ENCODE peak calls at places on chromosomes 3 and 15, in six cellular contexts. N, K, W, T, P and O are unnamed samples.

GRCh38 chr3:129560931-129561594 is 18.1 kb downstream of the H1-8 start:
- DNase-seq in N (peak), K (peak), W (no peak), T (peak), P (peak), O (peak)

GRCh38 chr3:53721187-53721946 is 124.9 kb downstream of the CHDH start:
- DNase-seq in N (peak), K (no peak), W (no peak), T (no peak), P (no peak), O (no peak)

GRCh38 chr15:64284037-64284436 is 71.9 kb downstream of the CSNK1G1 start:
- DNase-seq in N (peak), K (no peak), W (no peak), T (no peak), P (no peak), O (no peak)

GRCh38 chr3:178625053-178625600 is 88.9 kb downstream of the KCNMB2 start:
- DNase-seq in N (no peak), K (no peak), W (no peak), T (no peak), P (no peak), O (no peak)

GRCh38 chr15:49255966-49256759 is 86.1 kb downstream of the GALK2 start:
- DNase-seq in N (peak), K (no peak), W (no peak), T (no peak), P (no peak), O (no peak)

GRCh38 chr3:45187597-45188210 is 38.4 kb downstream of the TMEM158 start:
- DNase-seq in N (no peak), K (no peak), W (no peak), T (no peak), P (no peak), O (no peak)

GRCh38 chr15:25860885-25861866 is 2.0 kb downstream of the ATP10A start:
- DNase-seq in N (no peak), K (no peak), W (no peak), T (no peak), P (no peak), O (no peak)

GRCh38 chr3:30611613-30612421 is 5.4 kb downstream of the TGFBR2 start:
- DNase-seq in N (peak), K (no peak), W (no peak), T (no peak), P (no peak), O (no peak)

GRCh38 chr3:62433396-62433795 is 60.0 kb upstream of the FEZF2 start:
- DNase-seq in N (no peak), K (no peak), W (no peak), T (no peak), P (no peak), O (no peak)

GRCh38 chr3:120039642-120040610 is 54.3 kb downstream of the GSK3B start:
- DNase-seq in N (no peak), K (no peak), W (no peak), T (no peak), P (no peak), O (no peak)

GRCh38 chr3:150265305-150265704 is 142.8 kb upstream of the TSC22D2 start:
- DNase-seq in N (no peak), K (no peak), W (no peak), T (no peak), P (no peak), O (no peak)

GRCh38 chr3:70744536-70744935 is 432.1 kb upstream of the MDFIC2 start:
- DNase-seq in N (no peak), K (no peak), W (no peak), T (no peak), P (peak), O (no peak)

GRCh38 chr3:179788996-179789395 is 136.2 kb downstream of the USP13 start:
- DNase-seq in N (no peak), K (no peak), W (no peak), T (no peak), P (no peak), O (no peak)

GRCh38 chr15:98809273-98809672 is 160.9 kb downstream of the IGF1R start:
- DNase-seq in N (no peak), K (no peak), W (no peak), T (no peak), P (no peak), O (no peak)

GRCh38 chr15:73686781-73687256 is 2.6 kb downstream of the CD276 start:
- DNase-seq in N (peak), K (no peak), W (peak), T (no peak), P (peak), O (no peak)

GRCh38 chr3:115537669-115538068 is 85.6 kb upstream of the GAP43 start:
- DNase-seq in N (no peak), K (no peak), W (no peak), T (no peak), P (no peak), O (no peak)

GRCh38 chr15:74252291-74253080 is 16.4 kb downstream of the CCDC33 start:
- DNase-seq in N (peak), K (peak), W (no peak), T (no peak), P (no peak), O (peak)

GRCh38 chr3:156787926-156788663 is 38.1 kb upstream of the LEKR1 start:
- DNase-seq in N (peak), K (no peak), W (peak), T (no peak), P (peak), O (peak)

GRCh38 chr15:37220949-37221670 is 120.8 kb upstream of the MEIS2 start:
- DNase-seq in N (no peak), K (no peak), W (no peak), T (no peak), P (no peak), O (no peak)

GRCh38 chr3:69379661-69380060 is 6.2 kb downstream of the FRMD4B start:
- DNase-seq in N (no peak), K (no peak), W (no peak), T (no peak), P (no peak), O (no peak)

GRCh38 chr3:12959838-12960378 is 113.3 kb downstream of the IQSEC1 start:
- DNase-seq in N (no peak), K (no peak), W (peak), T (peak), P (peak), O (no peak)

GRCh38 chr3:14358426-14359211 is 43.8 kb upstream of the SLC6A6 start:
- DNase-seq in N (peak), K (no peak), W (no peak), T (peak), P (no peak), O (peak)

GRCh38 chr3:21901504-21901903 is 150.5 kb upstream of the ZNF385D start:
- DNase-seq in N (no peak), K (no peak), W (no peak), T (no peak), P (no peak), O (no peak)

GRCh38 chr3:52346623-52347530 is 30.8 kb downstream of the DNAH1 start:
- DNase-seq in N (peak), K (peak), W (no peak), T (no peak), P (no peak), O (no peak)

GRCh38 chr3:171652932-171653331 is 157.4 kb downstream of the PLD1 start:
- DNase-seq in N (no peak), K (no peak), W (no peak), T (no peak), P (no peak), O (no peak)

GRCh38 chr15:62835351-62835750 is 207.2 kb upstream of the TPM1 start:
- DNase-seq in N (no peak), K (peak), W (no peak), T (no peak), P (no peak), O (no peak)

GRCh38 chr3:112089956-112090898 is 4.0 kb downstream of the C3orf52 start:
- DNase-seq in N (no peak), K (no peak), W (no peak), T (no peak), P (peak), O (no peak)

GRCh38 chr3:42549131-42549530 is 32.6 kb downstream of the SEC22C start:
- DNase-seq in N (no peak), K (no peak), W (no peak), T (no peak), P (no peak), O (no peak)

GRCh38 chr3:173622156-173622555 is 224.6 kb downstream of the NLGN1 start:
- DNase-seq in N (peak), K (no peak), W (no peak), T (no peak), P (no peak), O (no peak)

GRCh38 chr3:65196663-65197062 is 508.9 kb upstream of the ADAMTS9 start:
- DNase-seq in N (no peak), K (no peak), W (no peak), T (no peak), P (no peak), O (no peak)

GRCh38 chr3:65190111-65190510 is 502.3 kb upstream of the ADAMTS9 start:
- DNase-seq in N (no peak), K (no peak), W (no peak), T (no peak), P (no peak), O (no peak)

GRCh38 chr3:65195211-65195610 is 507.4 kb upstream of the ADAMTS9 start:
- DNase-seq in N (no peak), K (no peak), W (no peak), T (no peak), P (no peak), O (no peak)

GRCh38 chr3:65193531-65193930 is 505.7 kb upstream of the ADAMTS9 start:
- DNase-seq in N (no peak), K (no peak), W (peak), T (no peak), P (no peak), O (no peak)

GRCh38 chr3:65194044-65194714 is 506.4 kb upstream of the ADAMTS9 start:
- DNase-seq in N (no peak), K (no peak), W (no peak), T (no peak), P (no peak), O (no peak)
- H3K4me3 ChIP-seq in N (no peak), K (no peak), W (no peak), T (no peak), P (no peak), O (no peak)

GRCh38 chr3:133781570-133781969 is 24.0 kb upstream of the SRPRB start:
- DNase-seq in N (no peak), K (no peak), W (no peak), T (no peak), P (no peak), O (no peak)
- TF ChIP-seq POLR2A in N (no peak), K (no peak), W (no peak), T (no peak), P (no peak), O (no peak)

DNA sequence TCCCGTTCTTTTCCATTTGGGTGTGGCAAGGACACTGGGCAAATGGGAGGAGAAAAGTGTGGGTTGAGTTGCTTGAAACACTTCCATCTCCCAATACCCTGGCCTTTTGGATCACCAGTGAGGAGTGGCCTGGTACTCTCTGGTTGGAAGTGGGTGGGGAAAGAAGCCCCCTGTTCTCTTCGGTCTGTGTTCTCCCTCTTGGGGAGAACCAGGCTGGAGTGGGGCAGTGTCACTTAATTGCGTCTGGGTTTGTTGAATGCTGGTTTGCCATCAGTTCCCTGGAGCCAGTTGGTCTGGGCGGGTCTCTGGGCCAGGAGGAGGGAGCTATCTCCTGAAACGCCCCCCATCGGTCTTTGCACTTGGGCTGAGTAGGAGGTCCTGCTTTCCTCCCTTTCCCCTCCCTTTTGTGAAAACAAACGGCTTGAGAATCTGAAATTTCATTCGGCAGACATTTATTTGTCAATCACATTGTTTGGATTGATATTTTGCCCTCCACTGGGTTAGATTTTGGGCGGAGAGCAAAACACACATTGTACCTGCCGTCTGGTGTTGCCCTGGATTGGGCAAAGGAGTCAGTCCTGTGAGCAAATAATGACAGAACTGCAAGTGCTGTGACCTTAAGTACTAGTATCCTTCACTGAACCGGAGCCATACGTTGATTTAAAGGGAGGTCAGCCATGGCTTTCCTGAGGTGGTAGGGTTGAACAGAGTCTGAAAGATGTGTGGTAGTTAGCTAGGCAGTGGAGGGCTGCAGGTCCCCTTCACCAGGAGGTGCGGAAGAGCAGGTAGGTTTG is 1.6 kb downstream of the PDIA5 start:
- DNase-seq in N (no peak), K (no peak), W (peak), T (no peak), P (no peak), O (no peak)
- TF ChIP-seq CTCF in N (no peak), K (no peak), W (no peak), T (no peak), P (no peak), O (no peak)

DNA sequence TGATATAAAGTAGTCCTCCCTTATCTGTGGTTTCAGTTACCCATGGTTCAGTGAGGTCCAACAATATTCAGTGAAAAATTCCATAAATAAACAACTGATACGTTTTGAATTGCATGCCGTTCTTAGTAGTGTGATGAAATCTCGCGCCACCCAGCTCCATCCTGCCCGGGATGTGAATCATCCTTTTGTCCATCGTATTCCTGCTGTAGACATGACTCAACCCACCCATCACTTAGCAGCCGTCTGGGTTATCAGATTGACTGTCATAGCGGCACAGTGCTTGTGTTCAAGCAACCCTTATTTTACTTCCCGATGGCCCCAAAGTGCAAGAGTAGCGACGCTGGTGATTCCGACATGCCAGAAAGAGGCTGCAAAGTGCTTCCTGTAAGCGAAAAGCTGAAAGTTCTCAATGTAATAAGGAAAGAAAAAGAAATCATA is 48.0 kb upstream of the MEX3B start:
- DNase-seq in N (peak), K (no peak), W (peak), T (no peak), P (peak), O (no peak)
- H3K4me3 ChIP-seq in N (no peak), K (no peak), W (peak), T (no peak), P (no peak), O (no peak)

DNA sequence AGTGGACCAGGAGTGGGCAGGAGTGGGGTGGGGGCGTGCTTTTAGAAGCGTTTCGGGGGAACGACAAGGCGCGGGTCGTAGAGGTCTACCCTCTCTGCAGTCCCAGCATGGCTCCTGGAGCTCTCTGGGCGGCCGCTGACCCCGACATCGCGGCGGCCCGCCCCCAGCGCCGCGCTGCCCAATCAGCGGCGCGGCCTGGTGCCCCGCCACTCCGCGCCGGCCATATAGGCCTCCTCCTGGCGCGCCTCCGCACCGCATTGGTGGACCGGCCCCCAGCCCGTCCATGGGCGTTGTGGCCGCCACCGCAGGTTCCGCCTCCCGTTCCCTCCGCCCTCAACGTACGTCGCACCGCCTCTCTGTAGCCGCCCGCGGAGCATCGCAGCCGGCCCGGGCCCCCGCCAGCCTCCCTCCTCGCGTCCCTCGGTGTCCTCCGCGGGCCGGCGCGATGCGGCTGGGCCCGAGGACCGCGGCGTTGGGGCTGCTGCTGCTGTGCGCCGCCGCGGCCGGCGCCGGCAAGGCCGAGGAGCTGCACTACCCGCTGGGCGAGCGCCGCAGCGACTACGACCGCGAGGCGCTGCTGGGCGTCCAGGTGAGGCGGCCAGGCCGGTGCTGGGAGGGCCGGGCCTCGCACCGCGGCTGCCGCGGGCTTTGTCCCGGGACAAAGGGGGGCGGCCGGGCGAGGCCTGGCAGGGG is at the start of gene RCN2:
- DNase-seq in N (peak), K (peak), W (peak), T (peak), P (peak), O (peak)
- TF ChIP-seq POLR2A in N (peak), K (peak), W (peak), T (no peak), P (peak), O (peak)